ENCODE peak calls at places on chromosome 14, in ten cellular contexts. N is testis; E is heart right ventricle; T is left ventricle myocardium superior; D is stimulated activated CD4-positive, alpha-beta T cell treated with anti-CD3 and anti-CD28 coated beads, Interleukin-2, amount 100 ng/mL, for 48 hours; U is left cardiac atrium; Y is substantia nigra; A is HFFc6; R is Right ventricle myocardium superior; F is EL. W is an unnamed sample.

GRCh38 chr14:81396108-81396507 is 4.0 kb downstream of the STON2 start:
- DNase-seq in R (no peak), N (no peak), Y (no peak), A (no peak), U (no peak), E (no peak), F (no peak), T (no peak), D (no peak), W (no peak)

GRCh38 chr14:31572955-31573354 is 11.8 kb downstream of the NUBPL start:
- DNase-seq in R (no peak), N (no peak), D (no peak), U (no peak), Y (no peak), A (peak), T (no peak), F (no peak), E (no peak), W (no peak)

GRCh38 chr14:101104485-101104884 is 201.0 kb upstream of the RTL1 start:
- DNase-seq in F (no peak), N (no peak), E (no peak), U (no peak), Y (no peak), A (no peak), D (no peak), T (no peak), R (no peak), W (no peak)

GRCh38 chr14:53183071-53183470 is 29.9 kb upstream of the DDHD1 start:
- DNase-seq in F (no peak), N (no peak), R (no peak), U (no peak), Y (no peak), A (no peak), T (no peak), D (no peak), E (no peak), W (no peak)

GRCh38 chr14:37936971-37937370 is 270.7 kb upstream of the SSTR1 start:
- DNase-seq in R (no peak), F (no peak), A (no peak), E (no peak), U (no peak), D (no peak), N (no peak), T (no peak), Y (no peak), W (no peak)

GRCh38 chr14:60514378-60515243 is 5.7 kb downstream of the SIX6 start:
- DNase-seq in A (no peak), D (no peak), Y (no peak), N (peak), F (peak), E (no peak), R (no peak), U (no peak), T (no peak), W (no peak)

GRCh38 chr14:63510538-63510937 is 32.6 kb downstream of the PPP2R5E start:
- DNase-seq in F (no peak), A (no peak), T (no peak), Y (no peak), U (no peak), D (no peak), E (no peak), R (no peak), N (no peak), W (no peak)

GRCh38 chr14:67335781-67336180 is 23.8 kb downstream of the ATP6V1D start:
- DNase-seq in A (peak), N (no peak), F (peak), Y (no peak), T (no peak), U (no peak), D (peak), E (no peak), R (no peak), W (no peak)

GRCh38 chr14:69043598-69044267 is 64.6 kb upstream of the ACTN1 start:
- DNase-seq in T (no peak), R (no peak), U (peak), N (peak), D (no peak), A (peak), F (peak), E (peak), Y (no peak), W (peak)

GRCh38 chr14:33335366-33335765 is 396.7 kb downstream of the NPAS3 start:
- DNase-seq in T (no peak), D (no peak), E (no peak), F (peak), U (no peak), N (no peak), A (no peak), Y (no peak), R (no peak), W (no peak)

GRCh38 chr14:77219591-77219990 is 38.0 kb downstream of the TMEM63C start:
- DNase-seq in R (peak), U (no peak), A (no peak), N (peak), D (no peak), T (peak), F (no peak), Y (no peak), E (peak), W (peak)